ENCODE peak calls at places on chromosomes 6 and 20, in ten cellular contexts. One of them, this sample, is unnamed.

GRCh38 chr6:45663181-45664180 is 285.7 kb upstream of the SUPT3H start:
- DNase-seq in thoracic aorta: no peak
- DNase-seq in endodermal cell: peak; percentile 87
- DNase-seq in aorta: no peak
- DNase-seq in mesothelial cell of epicardium: peak; percentile 54
- DNase-seq in activated CD4-positive, alpha-beta T cell treated with anti-CD3 and anti-CD28 coated beads for 24 hours: peak; percentile 42
- DNase-seq in Panc1: no peak
- DNase-seq in COR-L47: no peak
- DNase-seq in T follicular helper cell: peak; percentile 7
- DNase-seq in AML-193: no peak
- DNase-seq in this sample: peak; percentile 75

GRCh38 chr6:36337814-36338213 is 1.1 kb upstream of the BNIP5 start:
- DNase-seq in thoracic aorta: no peak
- DNase-seq in endodermal cell: peak; percentile 20
- DNase-seq in aorta: no peak
- DNase-seq in mesothelial cell of epicardium: no peak
- DNase-seq in activated CD4-positive, alpha-beta T cell treated with anti-CD3 and anti-CD28 coated beads for 24 hours: no peak
- DNase-seq in Panc1: no peak
- DNase-seq in COR-L47: no peak
- DNase-seq in T follicular helper cell: no peak
- DNase-seq in AML-193: no peak
- DNase-seq in this sample: no peak

GRCh38 chr6:5172057-5172683 is 87.0 kb downstream of the PPP1R3G start:
- DNase-seq in thoracic aorta: no peak
- DNase-seq in endodermal cell: no peak
- DNase-seq in aorta: no peak
- DNase-seq in mesothelial cell of epicardium: no peak
- DNase-seq in activated CD4-positive, alpha-beta T cell treated with anti-CD3 and anti-CD28 coated beads for 24 hours: no peak
- DNase-seq in Panc1: no peak
- DNase-seq in COR-L47: no peak
- DNase-seq in T follicular helper cell: no peak
- DNase-seq in AML-193: no peak
- DNase-seq in this sample: no peak

GRCh38 chr6:145015739-145016558 is 719.4 kb downstream of the EPM2A start:
- DNase-seq in thoracic aorta: no peak
- DNase-seq in endodermal cell: no peak
- DNase-seq in aorta: no peak
- DNase-seq in mesothelial cell of epicardium: no peak
- DNase-seq in activated CD4-positive, alpha-beta T cell treated with anti-CD3 and anti-CD28 coated beads for 24 hours: no peak
- DNase-seq in Panc1: peak; percentile 86
- DNase-seq in COR-L47: no peak
- DNase-seq in T follicular helper cell: no peak
- DNase-seq in AML-193: peak; percentile 45
- DNase-seq in this sample: no peak

GRCh38 chr6:15427360-15428070 is 181.6 kb downstream of the JARID2 start:
- DNase-seq in thoracic aorta: no peak
- DNase-seq in endodermal cell: peak; percentile 47
- DNase-seq in aorta: no peak
- DNase-seq in mesothelial cell of epicardium: no peak
- DNase-seq in activated CD4-positive, alpha-beta T cell treated with anti-CD3 and anti-CD28 coated beads for 24 hours: no peak
- DNase-seq in Panc1: no peak
- DNase-seq in COR-L47: no peak
- DNase-seq in T follicular helper cell: no peak
- DNase-seq in AML-193: no peak
- DNase-seq in this sample: no peak

GRCh38 chr6:112029045-112029822 is 24.7 kb upstream of the CCN6 start:
- DNase-seq in thoracic aorta: peak; percentile 13
- DNase-seq in endodermal cell: peak; percentile 92
- DNase-seq in aorta: peak; percentile 85
- DNase-seq in mesothelial cell of epicardium: peak; percentile 75
- DNase-seq in activated CD4-positive, alpha-beta T cell treated with anti-CD3 and anti-CD28 coated beads for 24 hours: peak; percentile 77
- DNase-seq in Panc1: peak; percentile 46
- DNase-seq in COR-L47: peak; percentile 31
- DNase-seq in T follicular helper cell: peak; percentile 40
- DNase-seq in AML-193: peak; percentile 80
- DNase-seq in this sample: peak; percentile 72

GRCh38 chr20:34863421-34863965 is 9.2 kb downstream of the GGT7 start:
- DNase-seq in thoracic aorta: no peak
- DNase-seq in endodermal cell: no peak
- DNase-seq in aorta: no peak
- DNase-seq in mesothelial cell of epicardium: no peak
- DNase-seq in activated CD4-positive, alpha-beta T cell treated with anti-CD3 and anti-CD28 coated beads for 24 hours: no peak
- DNase-seq in Panc1: no peak
- DNase-seq in COR-L47: no peak
- DNase-seq in T follicular helper cell: no peak
- DNase-seq in AML-193: no peak
- DNase-seq in this sample: no peak

GRCh38 chr6:88586371-88587157 is 376.9 kb downstream of the RNGTT start:
- DNase-seq in thoracic aorta: peak; percentile 71
- DNase-seq in endodermal cell: no peak
- DNase-seq in aorta: peak; percentile 87
- DNase-seq in mesothelial cell of epicardium: no peak
- DNase-seq in activated CD4-positive, alpha-beta T cell treated with anti-CD3 and anti-CD28 coated beads for 24 hours: no peak
- DNase-seq in Panc1: no peak
- DNase-seq in COR-L47: no peak
- DNase-seq in T follicular helper cell: no peak
- DNase-seq in AML-193: no peak
- DNase-seq in this sample: peak; percentile 68

GRCh38 chr6:18241208-18241836 is 23.0 kb downstream of the DEK start:
- DNase-seq in thoracic aorta: no peak
- DNase-seq in endodermal cell: no peak
- DNase-seq in aorta: no peak
- DNase-seq in mesothelial cell of epicardium: no peak
- DNase-seq in activated CD4-positive, alpha-beta T cell treated with anti-CD3 and anti-CD28 coated beads for 24 hours: no peak
- DNase-seq in Panc1: no peak
- DNase-seq in COR-L47: no peak
- DNase-seq in T follicular helper cell: no peak
- DNase-seq in AML-193: no peak
- DNase-seq in this sample: no peak

GRCh38 chr6:6479706-6480250 is 108.7 kb upstream of the LY86 start:
- DNase-seq in thoracic aorta: no peak
- DNase-seq in endodermal cell: no peak
- DNase-seq in aorta: no peak
- DNase-seq in mesothelial cell of epicardium: no peak
- DNase-seq in activated CD4-positive, alpha-beta T cell treated with anti-CD3 and anti-CD28 coated beads for 24 hours: no peak
- DNase-seq in Panc1: no peak
- DNase-seq in COR-L47: no peak
- DNase-seq in T follicular helper cell: no peak
- DNase-seq in AML-193: no peak
- DNase-seq in this sample: no peak

GRCh38 chr6:21885532-21886089 is 292.1 kb downstream of the SOX4 start:
- DNase-seq in thoracic aorta: peak; percentile 21
- DNase-seq in endodermal cell: no peak
- DNase-seq in aorta: peak; percentile 82
- DNase-seq in mesothelial cell of epicardium: no peak
- DNase-seq in activated CD4-positive, alpha-beta T cell treated with anti-CD3 and anti-CD28 coated beads for 24 hours: no peak
- DNase-seq in Panc1: no peak
- DNase-seq in COR-L47: no peak
- DNase-seq in T follicular helper cell: no peak
- DNase-seq in AML-193: no peak
- DNase-seq in this sample: peak; percentile 48

GRCh38 chr6:140077712-140078551 is 703.5 kb upstream of the CITED2 start:
- DNase-seq in thoracic aorta: no peak
- DNase-seq in endodermal cell: no peak
- DNase-seq in aorta: no peak
- DNase-seq in mesothelial cell of epicardium: no peak
- DNase-seq in activated CD4-positive, alpha-beta T cell treated with anti-CD3 and anti-CD28 coated beads for 24 hours: no peak
- DNase-seq in Panc1: no peak
- DNase-seq in COR-L47: no peak
- DNase-seq in T follicular helper cell: no peak
- DNase-seq in AML-193: no peak
- DNase-seq in this sample: no peak

GRCh38 chr6:122730334-122730733 is 49.2 kb upstream of the FABP7 start:
- DNase-seq in thoracic aorta: no peak
- DNase-seq in endodermal cell: no peak
- DNase-seq in aorta: no peak
- DNase-seq in mesothelial cell of epicardium: no peak
- DNase-seq in activated CD4-positive, alpha-beta T cell treated with anti-CD3 and anti-CD28 coated beads for 24 hours: no peak
- DNase-seq in Panc1: no peak
- DNase-seq in COR-L47: no peak
- DNase-seq in T follicular helper cell: no peak
- DNase-seq in AML-193: no peak
- DNase-seq in this sample: no peak

GRCh38 chr6:16302721-16303552 is 64.5 kb downstream of the GMPR start:
- DNase-seq in thoracic aorta: no peak
- DNase-seq in endodermal cell: peak; percentile 68
- DNase-seq in aorta: no peak
- DNase-seq in mesothelial cell of epicardium: no peak
- DNase-seq in activated CD4-positive, alpha-beta T cell treated with anti-CD3 and anti-CD28 coated beads for 24 hours: no peak
- DNase-seq in Panc1: no peak
- DNase-seq in COR-L47: no peak
- DNase-seq in T follicular helper cell: no peak
- DNase-seq in AML-193: no peak
- DNase-seq in this sample: peak; percentile 44

GRCh38 chr6:84897874-84898635 is 133.7 kb upstream of the TBX18 start:
- DNase-seq in thoracic aorta: no peak
- DNase-seq in endodermal cell: no peak
- DNase-seq in aorta: no peak
- DNase-seq in mesothelial cell of epicardium: no peak
- DNase-seq in activated CD4-positive, alpha-beta T cell treated with anti-CD3 and anti-CD28 coated beads for 24 hours: no peak
- DNase-seq in Panc1: peak; percentile 2
- DNase-seq in COR-L47: no peak
- DNase-seq in T follicular helper cell: no peak
- DNase-seq in AML-193: no peak
- DNase-seq in this sample: no peak